ENCODE peak calls at places on chromosomes 5 and 9, in five cellular contexts. V, K, X, A and B are unnamed samples. For H3K4me1, the result is how much of the 10 kb centered on the place peaks cover.

GRCh38 chr5:138543730-138544104 is 681 bp upstream of the ETF1 start:
- DNase-seq in X (no peak), K (no peak), A (no peak), V (no peak), B (no peak)

GRCh38 chr9:121298689-121299112 is 30.7 kb downstream of the GSN start:
- DNase-seq in V (no peak), A (peak), K (no peak), X (no peak), B (peak)

GRCh38 chr9:37675661-37676060 is 24.9 kb downstream of the FRMPD1 start:
- DNase-seq in A (no peak), V (no peak), X (no peak), K (no peak), B (no peak)

GRCh38 chr5:96432245-96433065 is 593 bp downstream of the PCSK1 start:
- DNase-seq in X (no peak), A (no peak), K (peak), V (no peak), B (no peak)

GRCh38 chr5:91302335-91302734 is 80.8 kb downstream of the ARRDC3 start:
- DNase-seq in X (no peak), A (no peak), K (no peak), V (no peak), B (no peak)

GRCh38 chr5:150066901-150067396 is 19.4 kb downstream of the CSF1R start:
- DNase-seq in X (no peak), A (no peak), V (no peak), K (no peak), B (no peak)

GRCh38 chr5:131649160-131649559 is 14.1 kb upstream of the RAPGEF6 start:
- DNase-seq in V (no peak), K (no peak), A (no peak), X (no peak), B (no peak)

GRCh38 chr9:126902160-126902559 is 12.4 kb upstream of the RALGPS1 start:
- DNase-seq in A (no peak), X (no peak), K (no peak), V (no peak), B (no peak)

GRCh38 chr9:16964228-16964627 is 93.8 kb upstream of the BNC2 start:
- DNase-seq in K (no peak), X (no peak), A (no peak), V (no peak), B (no peak)

GRCh38 chr5:96338624-96339023 is 94.4 kb downstream of the PCSK1 start:
- DNase-seq in A (no peak), V (no peak), X (no peak), K (no peak), B (no peak)

GRCh38 chr5:178428341-178429155 is 161.6 kb downstream of the COL23A1 start:
- DNase-seq in V (no peak), K (peak), A (peak), X (peak), B (no peak)

GRCh38 chr5:166178681-166179080 is 2112.8 kb upstream of the WWC1 start:
- DNase-seq in V (no peak), X (no peak), K (no peak), A (no peak), B (no peak)

GRCh38 chr9:110426052-110426709 is 88.5 kb upstream of the TXNDC8 start:
- DNase-seq in A (no peak), X (no peak), K (no peak), V (no peak), B (no peak)

GRCh38 chr5:126360467-126360866 is 62.7 kb upstream of the GRAMD2B start:
- DNase-seq in A (no peak), X (no peak), K (no peak), V (no peak), B (no peak)

GRCh38 chr9:136979769-136980587 is 2.7 kb downstream of the PTGDS start:
- DNase-seq in V (no peak), X (no peak), K (no peak), A (no peak), B (no peak)

GRCh38 chr9:92499701-92500100 is 17.4 kb upstream of the ASPN start:
- DNase-seq in K (no peak), X (no peak), V (no peak), A (no peak), B (no peak)

GRCh38 chr9:92506184-92506857 is 24.0 kb upstream of the ASPN start:
- DNase-seq in A (no peak), X (no peak), V (no peak), K (no peak), B (peak)

GRCh38 chr9:92504881-92505280 is 22.6 kb upstream of the ASPN start:
- DNase-seq in K (no peak), V (no peak), X (no peak), A (no peak), B (no peak)

GRCh38 chr9:92500725-92501124 is 18.4 kb upstream of the ASPN start:
- DNase-seq in A (no peak), K (no peak), V (no peak), X (no peak), B (no peak)

GRCh38 chr9:92501671-92502393 is 19.5 kb upstream of the ASPN start:
- DNase-seq in V (peak), K (no peak), X (no peak), A (no peak), B (peak)
- TF ChIP-seq CTCF in V (peak), K (peak), X (peak), A (peak), B (peak)

GRCh38 chr9:124297915-124298645 is 40.3 kb downstream of the NEK6 start:
- DNase-seq in V (no peak), K (no peak), A (no peak), X (no peak), B (no peak)

GRCh38 chr9:124297553-124297905 is 39.8 kb downstream of the NEK6 start:
- DNase-seq in V (no peak), K (peak), A (peak), X (peak), B (peak)

GRCh38 chr9:124300312-124300711 is 42.6 kb downstream of the NEK6 start:
- DNase-seq in A (no peak), X (no peak), K (no peak), V (no peak), B (no peak)

GRCh38 chr9:124298646-124299235 is 41.0 kb downstream of the NEK6 start:
- DNase-seq in A (no peak), K (no peak), X (no peak), V (no peak), B (no peak)

DNA sequence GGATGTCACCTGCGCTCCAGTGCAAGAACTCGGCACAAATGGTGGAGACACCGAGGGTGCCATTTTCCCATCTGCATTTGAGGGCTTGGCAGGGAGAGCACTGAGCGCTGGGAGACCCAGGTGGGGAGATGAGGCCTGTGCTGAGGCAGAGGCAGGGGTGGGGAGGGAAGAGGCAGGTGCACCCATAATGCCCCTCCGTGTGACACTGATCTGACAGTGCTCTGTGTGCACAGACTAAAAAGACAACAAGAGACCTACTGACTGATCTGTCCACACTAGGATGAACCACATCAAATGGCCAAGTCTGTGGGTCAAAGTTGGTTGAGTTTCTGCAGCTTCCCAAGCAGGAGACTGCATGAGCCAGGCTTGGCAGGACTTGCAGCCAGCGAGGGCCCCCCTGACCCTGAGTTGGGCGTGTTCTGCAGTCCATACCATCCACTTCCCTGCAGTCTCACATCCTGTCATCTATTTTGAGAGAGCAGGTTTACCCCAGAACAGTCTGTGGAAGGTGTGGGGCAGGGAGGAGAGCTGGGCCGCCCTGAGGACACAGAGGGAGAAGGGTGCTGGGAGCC is 41.9 kb downstream of the NEK6 start:
- DNase-seq in A (no peak), K (no peak), X (no peak), V (no peak), B (no peak)
- H3K4me1 ChIP-seq in A (under half), K (under half), X (under half), V (under half), B (under half)

GRCh38 chr5:88878976-88879375 is 4.0 kb downstream of the MEF2C start:
- DNase-seq in V (no peak), A (no peak), K (no peak), X (no peak), B (no peak)
- TF ChIP-seq CTCF in V (no peak), A (no peak), K (no peak), X (no peak), B (no peak)

DNA sequence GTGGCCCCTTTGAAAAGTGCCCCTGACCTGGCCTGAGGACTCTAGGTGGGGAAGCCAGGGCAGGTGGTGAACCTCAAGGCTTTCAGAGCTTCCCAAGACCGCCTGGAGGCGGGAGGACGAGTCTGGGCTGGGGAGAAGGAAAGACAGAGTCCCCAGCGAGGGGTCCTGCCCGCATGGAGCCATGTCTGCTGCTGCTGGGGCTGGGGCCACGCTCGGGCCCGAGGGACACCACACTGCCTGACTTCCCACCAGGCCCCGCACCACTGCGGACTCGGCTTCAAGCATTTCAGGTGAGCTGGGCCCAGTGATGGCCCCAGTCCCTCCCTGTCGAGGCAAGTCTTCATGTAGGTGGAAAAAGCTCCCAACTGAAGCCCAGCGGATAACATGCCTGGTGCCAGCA is 62.1 kb upstream of the SARDH start:
- DNase-seq in V (no peak), K (no peak), X (no peak), A (no peak), B (no peak)
- H3K4me1 ChIP-seq in V (under half), K (under half), X (under half), A (under half), B (under half)

DNA sequence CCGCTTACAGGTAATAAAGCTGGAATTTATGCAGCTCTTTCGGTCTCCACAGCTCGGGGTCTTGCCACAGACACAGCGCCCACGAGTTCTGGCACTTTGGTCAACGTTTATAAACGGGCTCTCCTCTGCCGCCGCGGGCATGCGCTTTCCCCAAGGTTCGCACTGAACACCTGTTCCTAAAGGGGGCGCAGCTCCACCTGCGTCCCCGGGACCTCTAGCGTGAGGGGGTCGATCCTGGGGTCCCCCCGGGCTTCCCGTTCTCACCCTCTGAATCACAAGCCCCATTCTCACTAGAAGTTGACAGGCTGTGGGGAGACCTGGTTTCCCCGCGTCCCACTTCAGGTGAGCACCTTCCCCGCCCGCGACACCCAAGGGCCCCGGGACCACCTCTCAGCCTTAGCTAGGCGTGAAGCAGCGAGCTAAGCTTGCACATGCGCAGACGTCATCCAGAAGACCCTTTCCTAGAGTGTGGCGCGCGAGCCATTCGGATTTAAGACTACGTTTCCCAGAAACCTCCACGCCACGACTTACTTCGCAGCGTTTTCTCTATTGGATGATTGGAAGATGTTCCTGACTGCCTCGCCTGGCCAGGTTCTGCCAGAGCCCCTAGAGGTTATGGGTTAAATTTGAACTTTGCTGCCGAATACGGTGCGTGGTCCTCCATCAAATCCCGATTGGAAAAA is 21.3 kb upstream of the ZNF782 start:
- DNase-seq in K (peak), A (peak), V (peak), X (peak), B (no peak)
- TF ChIP-seq CTCF in K (peak), A (peak), V (peak), X (peak), B (no peak)